ENCODE peak calls at places on chromosomes 6 and 20, in six cellular contexts. K, E, R, J, W and X are unnamed samples.

GRCh38 chr6:148431413-148431812 is 88.8 kb downstream of the SASH1 start:
- DNase-seq in K (no peak), E (no peak), R (no peak), J (no peak), W (no peak), X (no peak)

GRCh38 chr20:12555369-12555768 is 453.4 kb upstream of the SPTLC3 start:
- DNase-seq in K (no peak), E (no peak), R (no peak), J (no peak), W (no peak), X (no peak)

GRCh38 chr6:100479180-100480035 is 14.7 kb upstream of the SIM1 start:
- DNase-seq in K (peak; percentile 54), E (peak; percentile 27), R (peak; percentile 45), J (peak; percentile 34), W (peak; percentile 68), X (peak; percentile 67)

GRCh38 chr20:23147964-23148720 is 62.0 kb upstream of the CD93 start:
- DNase-seq in K (peak; percentile 64), E (peak; percentile 90), R (peak; percentile 57), J (peak; percentile 74), W (peak; percentile 84), X (peak; percentile 91)

GRCh38 chr20:475463-476357 is 13.4 kb upstream of the TBC1D20 start:
- DNase-seq in K (no peak), E (no peak), R (no peak), J (no peak), W (no peak), X (no peak)

GRCh38 chr20:32390999-32391398 is 32.9 kb downstream of the ASXL1 start:
- DNase-seq in K (no peak), E (no peak), R (no peak), J (no peak), W (no peak), X (peak; percentile 71)

GRCh38 chr6:47932575-47932974 is 150.7 kb downstream of the OPN5 start:
- DNase-seq in K (no peak), E (no peak), R (no peak), J (no peak), W (no peak), X (no peak)

GRCh38 chr6:5472583-5472982 is 211.3 kb downstream of the FARS2 start:
- DNase-seq in K (no peak), E (no peak), R (no peak), J (no peak), W (no peak), X (no peak)

GRCh38 chr20:60055740-60056139 is 97.5 kb downstream of the CDH26 start:
- DNase-seq in K (no peak), E (no peak), R (no peak), J (peak; percentile 4), W (no peak), X (peak; percentile 99)

GRCh38 chr6:25278557-25278913 is 639 bp upstream of the CARMIL1 start:
- DNase-seq in K (no peak), E (no peak), R (no peak), J (no peak), W (no peak), X (no peak)

GRCh38 chr6:160065200-160065599 is 56.4 kb upstream of the SLC22A1 start:
- DNase-seq in K (no peak), E (no peak), R (no peak), J (no peak), W (no peak), X (no peak)

GRCh38 chr6:141562801-141563763 is 569.6 kb upstream of the GJE1 start:
- DNase-seq in K (peak; percentile 64), E (peak; percentile 74), R (peak; percentile 69), J (peak; percentile 53), W (peak; percentile 97), X (peak; percentile 87)

GRCh38 chr20:25016471-25016870 is 23.9 kb upstream of the APMAP start:
- DNase-seq in K (no peak), E (no peak), R (no peak), J (no peak), W (no peak), X (no peak)

GRCh38 chr6:47446974-47447373 is 30.6 kb upstream of the CD2AP start:
- DNase-seq in K (no peak), E (no peak), R (no peak), J (no peak), W (peak; percentile 49), X (no peak)

GRCh38 chr20:59752704-59753460 is 148.5 kb downstream of the PHACTR3 start:
- DNase-seq in K (no peak), E (no peak), R (no peak), J (peak; percentile 26), W (no peak), X (peak; percentile 60)

GRCh38 chr20:7333846-7334245 is 566.4 kb downstream of the BMP2 start:
- DNase-seq in K (no peak), E (no peak), R (no peak), J (no peak), W (peak; percentile 3), X (no peak)

GRCh38 chr20:32820000-32820697 is 395 bp downstream of the MAPRE1 start:
- DNase-seq in K (peak; percentile 89), E (peak; percentile 72), R (peak; percentile 67), J (no peak), W (peak; percentile 64), X (peak; percentile 83)

GRCh38 chr20:25274481-25274880 is 26.6 kb downstream of the PYGB start:
- DNase-seq in K (no peak), E (no peak), R (no peak), J (no peak), W (no peak), X (no peak)

GRCh38 chr6:43807228-43808061 is 37.4 kb downstream of the VEGFA start:
- DNase-seq in K (no peak), E (peak; percentile 60), R (no peak), J (no peak), W (no peak), X (peak; percentile 97)

GRCh38 chr6:52933778-52934177 is 24.3 kb upstream of the GSTA3 start:
- DNase-seq in K (no peak), E (no peak), R (no peak), J (no peak), W (no peak), X (no peak)

GRCh38 chr6:45419574-45420082 is 41.9 kb upstream of the SUPT3H start:
- DNase-seq in K (no peak), E (peak; percentile 42), R (peak; percentile 47), J (no peak), W (peak; percentile 22), X (peak; percentile 89)

GRCh38 chr20:62723351-62723750 is 14.7 kb downstream of the NTSR1 start:
- DNase-seq in K (no peak), E (no peak), R (no peak), J (no peak), W (peak; percentile 50), X (no peak)

GRCh38 chr6:95078457-95078856 is 498.9 kb upstream of the MANEA start:
- DNase-seq in K (no peak), E (no peak), R (no peak), J (no peak), W (no peak), X (no peak)

GRCh38 chr6:104184036-104184435 is 675.7 kb downstream of the HACE1 start:
- DNase-seq in K (no peak), E (no peak), R (no peak), J (no peak), W (no peak), X (no peak)

GRCh38 chr6:17519120-17519519 is 81.0 kb upstream of the FAM8A1 start:
- DNase-seq in K (no peak), E (no peak), R (no peak), J (no peak), W (no peak), X (no peak)

GRCh38 chr20:21202284-21202683 is 76.4 kb downstream of the KIZ start:
- DNase-seq in K (no peak), E (peak; percentile 16), R (peak; percentile 44), J (no peak), W (peak; percentile 1), X (no peak)

GRCh38 chr6:134077301-134077700 is 24.9 kb upstream of the SLC2A12 start:
- DNase-seq in K (no peak), E (no peak), R (no peak), J (no peak), W (peak; percentile 45), X (peak; percentile 31)

GRCh38 chr20:37090357-37090871 is 5.4 kb downstream of the RBL1 start:
- DNase-seq in K (no peak), E (no peak), R (no peak), J (no peak), W (no peak), X (peak; percentile 12)
- TF ChIP-seq MAX in K (no peak), E (no peak), R (no peak), J (no peak), W (no peak), X (no peak)

GRCh38 chr20:64273109-64273508 is 17.6 kb downstream of the PCMTD2 start:
- DNase-seq in K (no peak), E (no peak), R (no peak), J (no peak), W (no peak), X (no peak)
- TF ChIP-seq MYC in K (no peak), E (no peak), R (no peak), J (no peak), W (no peak), X (no peak)

GRCh38 chr6:31468316-31468715 is 29.6 kb upstream of the MICB start:
- DNase-seq in K (no peak), E (no peak), R (no peak), J (no peak), W (no peak), X (no peak)

GRCh38 chr6:31466466-31466865 is 31.5 kb upstream of the MICB start:
- DNase-seq in K (no peak), E (no peak), R (no peak), J (no peak), W (no peak), X (no peak)

GRCh38 chr6:31465185-31465536 is 32.8 kb upstream of the MICB start:
- DNase-seq in K (no peak), E (no peak), R (no peak), J (no peak), W (no peak), X (no peak)

GRCh38 chr6:31465718-31466117 is 32.2 kb upstream of the MICB start:
- DNase-seq in K (no peak), E (no peak), R (no peak), J (no peak), W (no peak), X (no peak)

DNA sequence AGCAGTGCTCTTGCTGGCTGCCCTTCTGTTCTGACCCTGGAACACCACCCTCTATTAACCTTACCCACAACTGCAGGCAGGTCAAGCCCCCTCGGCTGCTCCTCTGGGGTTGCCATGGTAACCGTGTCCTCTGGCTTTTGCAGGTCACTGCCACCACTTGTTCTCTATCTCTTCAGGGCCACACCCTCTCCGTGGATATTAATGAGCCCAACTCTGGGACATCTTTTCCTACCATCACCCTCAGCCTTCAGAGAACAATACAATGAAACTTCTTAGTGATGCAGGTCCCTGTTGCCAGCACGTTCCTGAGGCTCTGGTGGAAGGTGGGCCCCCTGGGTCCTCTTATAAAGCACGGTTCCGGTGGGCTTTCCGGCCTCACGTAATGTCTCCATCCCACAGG is 30.8 kb upstream of the MICB start:
- DNase-seq in K (no peak), E (no peak), R (no peak), J (no peak), W (no peak), X (no peak)
- TF ChIP-seq POLR2A in K (no peak), E (no peak), R (no peak), J (no peak), W (no peak), X (no peak)

DNA sequence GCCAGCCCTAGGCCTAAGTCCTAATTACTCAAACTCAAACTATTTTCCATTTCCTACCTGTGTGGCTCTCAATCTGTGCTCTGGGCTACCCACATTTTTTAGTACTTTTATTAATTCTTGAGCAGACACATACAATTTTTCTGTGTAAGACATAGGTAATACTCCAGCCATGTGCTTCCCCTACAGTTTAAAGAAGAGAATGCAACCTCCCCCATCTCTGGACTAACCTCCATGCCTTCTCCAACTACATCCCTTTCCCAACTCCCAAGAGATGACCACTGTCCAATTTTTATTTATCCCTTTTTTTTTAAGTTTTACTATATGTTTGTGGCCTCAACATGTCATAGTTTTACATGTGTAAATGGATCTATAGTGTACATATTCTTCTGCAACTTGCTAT is 5.8 kb downstream of the HMGN4 start:
- DNase-seq in K (peak; percentile 39), E (peak; percentile 36), R (peak; percentile 40), J (no peak), W (peak; percentile 21), X (peak; percentile 33)
- TF ChIP-seq MAX in K (no peak), E (no peak), R (no peak), J (no peak), W (no peak), X (peak; percentile 46)